ENCODE peak calls at places on chromosome 20, in seven cellular contexts. Q is COLO829, L is cardiac fibroblast, G is H54, N is lung, V is GM23338, S is OCI-LY7. U is an unnamed sample.

GRCh38 chr20:42959996-42960395 is 229.7 kb downstream of the PTPRT start:
- DNase-seq in G (no peak), V (no peak), S (no peak), L (no peak), N (no peak), Q (no peak), U (no peak)

GRCh38 chr20:6295477-6296256 is 172.8 kb upstream of the FERMT1 start:
- DNase-seq in S (no peak), Q (no peak), G (no peak), L (no peak), N (no peak), V (no peak), U (no peak)

GRCh38 chr20:17832236-17832635 is 132.5 kb downstream of the BANF2 start:
- DNase-seq in S (no peak), G (no peak), L (peak; percentile 33), V (no peak), Q (peak; percentile 70), N (no peak), U (no peak)

GRCh38 chr20:57724610-57725405 is 15.0 kb upstream of the PMEPA1 start:
- DNase-seq in N (no peak), G (no peak), V (no peak), S (no peak), Q (no peak), L (no peak), U (no peak)

GRCh38 chr20:38554986-38555385 is 26.0 kb upstream of the ADIG start:
- DNase-seq in G (no peak), L (no peak), Q (no peak), V (no peak), S (no peak), N (no peak), U (no peak)

GRCh38 chr20:41169791-41170351 is 32.5 kb downstream of the PLCG1 start:
- DNase-seq in L (peak; percentile 33), V (no peak), Q (no peak), S (no peak), G (peak; percentile 56), N (no peak), U (no peak)

GRCh38 chr20:43680976-43681375 is 14.1 kb downstream of the MYBL2 start:
- DNase-seq in V (no peak), G (no peak), Q (no peak), S (peak; percentile 66), L (no peak), N (no peak), U (no peak)

GRCh38 chr20:5369622-5370021 is 52.9 kb upstream of the PROKR2 start:
- DNase-seq in Q (no peak), N (no peak), L (no peak), G (no peak), V (no peak), S (no peak), U (no peak)

GRCh38 chr20:62893700-62894099 is 32.1 kb upstream of the TCFL5 start:
- DNase-seq in N (no peak), G (no peak), Q (no peak), S (no peak), L (no peak), V (no peak), U (no peak)

GRCh38 chr20:14481863-14482262 is 144.5 kb upstream of the FLRT3 start:
- DNase-seq in S (no peak), L (peak; percentile 46), N (no peak), V (no peak), Q (no peak), G (no peak), U (no peak)

GRCh38 chr20:4828830-4829493 is 107.3 kb downstream of the PRND start:
- DNase-seq in G (no peak), Q (no peak), N (no peak), S (no peak), L (peak; percentile 24), V (no peak), U (no peak)

GRCh38 chr20:24112360-24112759 is 123.8 kb upstream of the GGTLC1 start:
- DNase-seq in G (no peak), N (no peak), V (no peak), Q (no peak), L (no peak), S (no peak), U (no peak)

GRCh38 chr20:41533537-41534136 is 84.5 kb downstream of the CHD6 start:
- DNase-seq in G (no peak), S (no peak), N (no peak), Q (no peak), L (no peak), V (no peak), U (no peak)

GRCh38 chr20:45450097-45450818 is 19.3 kb upstream of the WFDC2 start:
- DNase-seq in Q (peak; percentile 71), L (peak; percentile 70), N (no peak), S (peak; percentile 79), G (peak; percentile 29), V (peak; percentile 91), U (no peak)